ENCODE peak calls at places on chromosome 5, in ten cellular contexts. N is fibroblast of mammary gland, B is fibroblast of lung, U is body of pancreas, K is prostate gland, V is cardiac muscle cell, R is BJ, F is GM12865, Z is BE2C, X is GM12864. Y is an unnamed sample.

GRCh38 chr5:173324115-173325001 is 3.9 kb downstream of the STC2 start:
- DNase-seq in B (peak), K (no peak), F (peak), R (no peak), N (peak), V (peak), U (peak), Z (peak), X (peak), Y (peak)

GRCh38 chr5:80915716-80916115 is 44.4 kb upstream of the RASGRF2 start:
- DNase-seq in F (no peak), X (no peak), Z (no peak), N (peak), V (no peak), U (no peak), K (no peak), B (peak), R (no peak), Y (peak)

GRCh38 chr5:173733831-173734491 is 117.5 kb upstream of the BOD1 start:
- DNase-seq in Z (no peak), R (no peak), U (no peak), F (peak), V (no peak), X (no peak), N (no peak), B (no peak), K (no peak), Y (no peak)

GRCh38 chr5:37520811-37521210 is 141.7 kb downstream of the WDR70 start:
- DNase-seq in Z (no peak), V (no peak), F (no peak), X (no peak), N (no peak), R (no peak), B (no peak), U (no peak), K (no peak), Y (no peak)

GRCh38 chr5:36739751-36740221 is 133.4 kb downstream of the SLC1A3 start:
- DNase-seq in K (peak), Z (peak), B (peak), V (peak), X (no peak), R (no peak), U (peak), N (peak), F (peak), Y (peak)

GRCh38 chr5:1110260-1110929 is 1.5 kb downstream of the SLC12A7 start:
- DNase-seq in V (no peak), B (no peak), Z (no peak), N (no peak), R (no peak), F (no peak), X (no peak), U (peak), K (no peak), Y (no peak)

GRCh38 chr5:59279979-59280378 is 613.5 kb downstream of the PDE4D start:
- DNase-seq in U (no peak), Z (no peak), B (no peak), R (no peak), F (no peak), K (no peak), V (no peak), X (no peak), N (no peak), Y (no peak)

GRCh38 chr5:133244242-133244641 is 192.4 kb downstream of the HSPA4 start:
- DNase-seq in Z (peak), B (peak), V (no peak), R (no peak), N (no peak), U (no peak), F (peak), K (no peak), X (peak), Y (no peak)

GRCh38 chr5:84370176-84370575 is 14.5 kb downstream of the EDIL3 start:
- DNase-seq in B (no peak), R (no peak), F (no peak), N (no peak), Z (no peak), X (no peak), V (no peak), U (no peak), K (no peak), Y (no peak)

GRCh38 chr5:485113-485942 is 38.9 kb downstream of the SLC9A3 start:
- DNase-seq in R (no peak), U (no peak), V (peak), X (no peak), Z (no peak), N (no peak), B (no peak), F (no peak), K (no peak), Y (peak)

GRCh38 chr5:110536120-110537115 is 190.1 kb downstream of the TMEM232 start:
- DNase-seq in U (peak), B (peak), V (peak), R (no peak), Z (no peak), K (no peak), N (peak), F (no peak), X (no peak), Y (no peak)

GRCh38 chr5:95818181-95819147 is 4.1 kb downstream of the GLRX start:
- DNase-seq in N (no peak), V (no peak), B (no peak), R (no peak), U (no peak), X (no peak), F (peak), K (no peak), Z (no peak), Y (no peak)

GRCh38 chr5:10564838-10565784 is 1.2 kb downstream of the ANKRD33B start:
- DNase-seq in K (no peak), Z (no peak), R (no peak), V (no peak), F (no peak), N (no peak), X (no peak), U (no peak), B (peak), Y (no peak)

GRCh38 chr5:108380531-108381021 is 1.3 kb downstream of the FBXL17 start:
- DNase-seq in R (no peak), U (peak), V (peak), X (peak), F (peak), K (peak), N (no peak), B (peak), Z (peak), Y (peak)

GRCh38 chr5:81657386-81657785 is 93.5 kb downstream of the SSBP2 start:
- DNase-seq in Z (peak), R (no peak), V (peak), X (no peak), U (peak), B (no peak), N (peak), K (no peak), F (no peak), Y (no peak)

GRCh38 chr5:65774346-65774745 is 52.3 kb downstream of the NLN start:
- DNase-seq in U (no peak), Z (no peak), X (no peak), F (peak), V (peak), K (no peak), R (peak), N (peak), B (peak), Y (peak)

GRCh38 chr5:123429993-123430392 is 6.8 kb upstream of the CEP120 start:
- DNase-seq in B (peak), R (no peak), Z (no peak), F (no peak), X (no peak), U (peak), K (no peak), N (peak), V (peak), Y (peak)

GRCh38 chr5:75685141-75685540 is 32.1 kb downstream of the POC5 start:
- DNase-seq in B (no peak), F (no peak), Z (no peak), K (no peak), U (no peak), N (no peak), X (no peak), R (no peak), V (no peak), Y (no peak)

GRCh38 chr5:37665889-37666288 is 174.0 kb downstream of the GDNF start:
- DNase-seq in Z (no peak), X (no peak), R (no peak), U (peak), B (peak), F (no peak), K (peak), V (peak), N (no peak), Y (peak)

GRCh38 chr5:134824681-134825080 is 21.1 kb upstream of the C5orf24 start:
- DNase-seq in K (no peak), X (no peak), N (no peak), Z (no peak), B (no peak), V (no peak), R (no peak), U (no peak), F (no peak), Y (no peak)

GRCh38 chr5:34719029-34719428 is 62.9 kb downstream of the RAI14 start:
- DNase-seq in N (no peak), F (no peak), X (no peak), R (no peak), B (no peak), Z (no peak), U (no peak), V (no peak), K (no peak), Y (no peak)

GRCh38 chr5:87042554-87042953 is 225.1 kb upstream of the RASA1 start:
- DNase-seq in U (no peak), X (no peak), B (no peak), F (no peak), Z (no peak), R (no peak), N (no peak), V (no peak), K (no peak), Y (no peak)

GRCh38 chr5:87053134-87053533 is 214.5 kb upstream of the RASA1 start:
- DNase-seq in F (no peak), U (no peak), V (no peak), B (no peak), Z (no peak), N (no peak), X (no peak), K (no peak), R (no peak), Y (no peak)

DNA sequence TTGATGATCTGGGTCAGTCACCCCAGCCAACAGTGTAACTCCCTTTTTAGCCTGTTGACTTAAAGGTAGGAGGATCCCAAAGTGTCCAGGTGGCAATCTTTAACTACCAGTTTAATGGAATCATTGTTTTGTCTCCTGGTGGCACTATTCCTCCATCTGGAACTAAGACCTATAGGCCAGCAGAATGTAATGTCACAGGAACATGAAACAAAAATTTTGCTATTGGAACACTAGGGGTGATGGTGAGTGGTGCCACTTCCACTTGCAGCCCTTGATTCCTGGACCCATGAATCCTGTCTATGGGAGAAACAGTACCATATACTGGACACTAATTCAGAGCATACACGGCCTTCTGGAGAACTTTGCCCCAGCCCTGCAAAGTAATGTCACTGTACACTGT is 219.5 kb upstream of the RASA1 start:
- DNase-seq in B (no peak), R (no peak), K (no peak), V (no peak), N (peak), F (peak), U (no peak), X (no peak), Z (no peak), Y (peak)
- TF ChIP-seq CTCF in B (no peak), R (no peak), K (no peak), V (no peak), N (no peak), F (no peak), U (no peak), X (no peak), Z (no peak), Y (no peak)

GRCh38 chr5:72234265-72234700 is 85.8 kb downstream of the MRPS27 start:
- DNase-seq in N (peak), K (no peak), U (no peak), X (peak), V (peak), R (no peak), F (peak), Z (no peak), B (peak), Y (peak)

GRCh38 chr5:72233835-72234234 is 86.2 kb downstream of the MRPS27 start:
- DNase-seq in K (no peak), V (no peak), F (no peak), U (no peak), R (no peak), X (no peak), N (no peak), Z (no peak), B (no peak), Y (no peak)

GRCh38 chr5:72234898-72235297 is 85.1 kb downstream of the MRPS27 start:
- DNase-seq in X (no peak), U (no peak), F (no peak), N (no peak), V (no peak), B (peak), K (no peak), Z (no peak), R (no peak), Y (no peak)

GRCh38 chr5:72231989-72232703 is 87.9 kb downstream of the MRPS27 start:
- DNase-seq in V (no peak), U (no peak), F (peak), X (no peak), N (no peak), Z (no peak), R (no peak), B (peak), K (peak), Y (no peak)

GRCh38 chr5:72232838-72233237 is 87.2 kb downstream of the MRPS27 start:
- DNase-seq in K (no peak), N (no peak), B (no peak), X (no peak), V (no peak), Z (no peak), R (no peak), F (no peak), U (no peak), Y (no peak)
- H3K4me3 ChIP-seq in K (no peak), N (no peak), B (no peak), X (no peak), V (no peak), Z (no peak), R (no peak), F (no peak), U (no peak), Y (no peak)

DNA sequence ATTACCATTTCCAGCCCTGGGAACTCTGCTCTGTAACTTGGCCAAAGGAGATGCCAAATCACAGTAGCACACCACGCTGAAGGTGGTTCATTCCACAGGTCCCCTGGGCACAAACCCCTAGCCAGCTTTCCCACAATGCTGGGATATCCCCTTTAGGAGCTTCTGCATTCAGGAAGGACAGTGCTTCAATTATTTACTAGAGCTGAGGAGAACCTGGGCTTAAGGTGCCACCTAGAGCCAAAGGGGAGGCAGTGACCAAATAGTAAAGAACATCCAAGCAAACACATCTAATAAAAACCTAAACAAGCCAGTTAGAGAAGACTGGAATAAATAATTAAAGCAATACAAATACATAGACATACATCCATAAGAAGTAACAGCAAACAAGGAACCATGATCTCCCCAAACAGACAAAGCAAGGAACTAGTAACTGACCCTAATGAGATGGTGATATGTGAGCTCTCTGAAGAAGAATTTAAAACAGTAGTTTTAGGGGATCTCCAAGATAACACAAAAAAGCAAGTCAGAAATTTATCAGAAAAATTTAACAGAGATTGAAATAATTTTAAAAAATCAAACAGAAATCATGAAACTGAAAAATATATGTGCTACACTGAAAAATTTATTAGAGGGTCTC is 14.6 kb downstream of the KIF4B start:
- DNase-seq in N (no peak), K (no peak), Z (no peak), X (no peak), F (peak), B (no peak), R (no peak), V (peak), U (no peak), Y (peak)
- TF ChIP-seq CTCF in N (peak), K (peak), Z (peak), X (peak), F (peak), B (no peak), R (no peak), V (peak), U (no peak), Y (peak)

GRCh38 chr5:43016217-43016779 is 23.8 kb downstream of the ANXA2R start:
- DNase-seq in K (no peak), N (no peak), B (peak), U (no peak), V (no peak), F (no peak), X (no peak), R (no peak), Z (no peak), Y (no peak)

GRCh38 chr5:43020294-43020711 is 19.8 kb downstream of the ANXA2R start:
- DNase-seq in V (peak), X (no peak), Z (no peak), N (peak), F (no peak), K (no peak), R (no peak), U (no peak), B (peak), Y (no peak)

GRCh38 chr5:43019615-43020293 is 20.4 kb downstream of the ANXA2R start:
- DNase-seq in R (no peak), F (peak), V (peak), X (peak), N (peak), Z (peak), K (peak), U (peak), B (peak), Y (peak)

GRCh38 chr5:43019293-43019614 is 20.9 kb downstream of the ANXA2R start:
- DNase-seq in Z (no peak), R (no peak), U (no peak), F (no peak), V (no peak), K (no peak), N (no peak), B (peak), X (no peak), Y (no peak)

GRCh38 chr5:43017438-43017820 is 22.7 kb downstream of the ANXA2R start:
- DNase-seq in K (no peak), N (peak), R (no peak), X (no peak), V (peak), F (peak), U (no peak), Z (no peak), B (peak), Y (peak)
- H3K4me3 ChIP-seq in K (peak), N (peak), R (peak), X (peak), V (peak), F (peak), U (no peak), Z (peak), B (peak), Y (peak)

GRCh38 chr5:121850272-121850671 is 1.4 kb upstream of the FTMT start:
- DNase-seq in Z (no peak), U (no peak), X (no peak), R (no peak), B (no peak), N (no peak), F (no peak), K (no peak), V (no peak), Y (no peak)
- TF ChIP-seq CTCF in Z (no peak), U (no peak), X (no peak), R (no peak), B (no peak), N (no peak), F (no peak), K (no peak), V (no peak), Y (no peak)

GRCh38 chr5:147784596-147784995 is 2.1 kb upstream of the JAKMIP2 start:
- DNase-seq in K (no peak), N (no peak), F (no peak), B (no peak), Z (no peak), U (no peak), R (no peak), X (no peak), V (no peak), Y (no peak)

GRCh38 chr5:147786115-147786514 is 3.6 kb upstream of the JAKMIP2 start:
- DNase-seq in X (no peak), N (no peak), V (no peak), F (no peak), B (no peak), U (no peak), Z (no peak), R (no peak), K (no peak), Y (no peak)

GRCh38 chr5:147782053-147783028 is at the start of gene JAKMIP2:
- DNase-seq in V (peak), U (peak), N (peak), K (peak), X (peak), F (peak), Z (peak), B (peak), R (no peak), Y (peak)

GRCh38 chr5:147780924-147781530 is 1.5 kb downstream of the JAKMIP2 start:
- DNase-seq in R (no peak), K (no peak), F (no peak), N (no peak), Z (no peak), X (no peak), B (no peak), V (no peak), U (no peak), Y (no peak)
- H3K4me3 ChIP-seq in R (no peak), K (no peak), F (no peak), N (no peak), Z (peak), X (no peak), B (no peak), V (no peak), U (no peak), Y (no peak)